ENCODE peak calls at places on chromosome 21, in four cellular contexts. L is mammary epithelial cell, F is adrenal gland, A is uterus. S is an unnamed sample. For H3K9me3 and H3K4me1, the result is how much of the 10 kb centered on the place peaks cover.

GRCh38 chr21:39456665-39457064 is 4.9 kb downstream of the SH3BGR start:
- DNase-seq in F (no peak), A (no peak), L (no peak), S (no peak)

GRCh38 chr21:38203229-38203628 is 53.6 kb upstream of the KCNJ15 start:
- DNase-seq in F (no peak), L (no peak), A (no peak), S (no peak)

GRCh38 chr21:25837545-25838263 is 102.9 kb downstream of the GABPA start:
- DNase-seq in L (peak), F (peak), A (no peak), S (no peak)

GRCh38 chr21:23936224-23936623 is 1671.1 kb downstream of the MRPL39 start:
- DNase-seq in L (no peak), A (no peak), F (peak), S (no peak)

GRCh38 chr21:37787456-37787855 is 128.8 kb downstream of the KCNJ6 start:
- DNase-seq in A (no peak), F (no peak), L (peak), S (no peak)

GRCh38 chr21:37249112-37249904 is 17.8 kb downstream of the VPS26C start:
- DNase-seq in A (no peak), L (no peak), F (no peak), S (no peak)

GRCh38 chr21:31781737-31782136 is 49.8 kb upstream of the SCAF4 start:
- DNase-seq in L (no peak), A (no peak), F (peak), S (no peak)

GRCh38 chr21:31279214-31279613 is 64.8 kb downstream of the TIAM1 start:
- DNase-seq in F (no peak), A (no peak), L (no peak), S (no peak)

GRCh38 chr21:14080040-14080763 is 130.6 kb downstream of the LIPI start:
- DNase-seq in A (no peak), L (no peak), F (no peak), S (no peak)

GRCh38 chr21:31630062-31630711 is 29.3 kb upstream of the SOD1 start:
- DNase-seq in A (peak), F (peak), L (peak), S (no peak)

GRCh38 chr21:37159053-37159776 is 86.2 kb downstream of the TTC3 start:
- DNase-seq in L (no peak), F (no peak), A (no peak), S (no peak)

GRCh38 chr21:17539743-17540341 is 27.0 kb downstream of the CXADR start:
- DNase-seq in L (no peak), F (peak), A (no peak), S (no peak)

GRCh38 chr21:14977814-14978213 is 87.0 kb downstream of the NRIP1 start:
- DNase-seq in F (no peak), A (no peak), L (no peak), S (no peak)

GRCh38 chr21:17580319-17580718 is 32.4 kb downstream of the BTG3 start:
- DNase-seq in F (no peak), A (no peak), L (no peak), S (no peak)

GRCh38 chr21:37017951-37018679 is 11.6 kb downstream of the RIPPLY3 start:
- DNase-seq in A (no peak), F (no peak), L (no peak), S (no peak)

GRCh38 chr21:17930102-17930501 is 110.9 kb upstream of the C21orf91 start:
- DNase-seq in F (no peak), A (no peak), L (no peak), S (no peak)

GRCh38 chr21:14591882-14592281 is 45.8 kb upstream of the SAMSN1 start:
- DNase-seq in A (peak), F (peak), L (no peak), S (no peak)

GRCh38 chr21:31337991-31338891 is 5.8 kb downstream of the TIAM1 start:
- DNase-seq in F (no peak), L (no peak), A (no peak), S (no peak)

GRCh38 chr21:36402339-36402738 is 17.1 kb downstream of the CHAF1B start:
- DNase-seq in L (no peak), A (no peak), F (no peak), S (no peak)

GRCh38 chr21:36630485-36631206 is 68.3 kb upstream of the SIM2 start:
- DNase-seq in A (peak), L (peak), F (peak), S (peak)

GRCh38 chr21:26124896-26125295 is 45.7 kb downstream of the APP start:
- DNase-seq in F (peak), L (no peak), A (no peak), S (no peak)

GRCh38 chr21:38434913-38435533 is 63.3 kb downstream of the ERG start:
- DNase-seq in L (peak), A (no peak), F (no peak), S (no peak)

GRCh38 chr21:37408464-37409193 is 42.1 kb downstream of the DYRK1A start:
- DNase-seq in A (no peak), L (no peak), F (no peak), S (no peak)

GRCh38 chr21:35658242-35658641 is 402.1 kb downstream of the SETD4 start:
- DNase-seq in A (no peak), F (peak), L (peak), S (no peak)

GRCh38 chr21:21831036-21831435 is 832.8 kb downstream of the NCAM2 start:
- DNase-seq in F (no peak), A (no peak), L (no peak), S (no peak)

GRCh38 chr21:21828130-21828529 is 829.9 kb downstream of the NCAM2 start:
- DNase-seq in L (no peak), F (no peak), A (no peak), S (no peak)
- H3K9me3 ChIP-seq in L (under half), F (under half), A (under half), S (under half)

DNA sequence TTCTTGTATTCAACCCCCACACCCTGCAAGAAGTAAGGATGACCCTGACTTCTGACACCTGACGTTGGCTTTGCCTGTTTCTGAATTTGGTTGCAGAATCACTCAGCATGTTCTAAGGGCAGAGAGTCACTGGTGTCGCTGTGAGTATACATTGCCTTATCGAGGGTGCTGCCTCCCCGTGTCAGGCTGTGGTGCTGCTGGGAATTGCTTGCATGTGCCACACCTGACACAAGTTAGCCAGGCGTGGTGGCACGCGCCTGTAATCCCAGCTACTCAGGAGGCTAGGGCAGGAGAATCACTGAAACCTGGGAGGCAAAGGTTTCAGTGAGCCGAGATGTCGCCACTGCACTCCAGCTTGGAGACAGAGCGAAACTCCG is 45.9 kb downstream of the WDR4 start:
- DNase-seq in A (no peak), F (peak), L (no peak), S (no peak)
- TF ChIP-seq CTCF in A (no peak), F (no peak), L (peak), S (peak)

DNA sequence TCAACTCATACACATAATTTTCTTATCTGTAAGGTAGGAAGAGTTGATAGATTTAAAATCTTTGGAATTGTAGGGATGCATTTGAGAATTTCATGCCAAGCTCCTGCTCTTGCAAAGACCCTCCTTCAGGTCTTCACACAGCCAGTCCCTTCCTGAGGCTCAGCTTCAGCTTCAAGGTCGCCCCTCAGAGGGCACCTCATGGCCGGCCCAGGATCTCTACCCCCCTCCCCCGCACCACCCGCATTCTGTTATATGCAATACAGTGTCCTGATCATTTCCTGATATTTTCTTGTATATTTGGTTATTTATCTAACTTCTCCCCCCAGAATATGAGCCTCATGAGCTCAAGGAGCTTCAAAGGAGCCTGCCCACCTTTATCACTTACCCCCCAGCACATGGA is 47.0 kb upstream of the BACE2 start:
- DNase-seq in L (no peak), A (no peak), F (no peak), S (no peak)
- H3K4me1 ChIP-seq in L (under half), A (under half), F (under half), S (under half)

DNA sequence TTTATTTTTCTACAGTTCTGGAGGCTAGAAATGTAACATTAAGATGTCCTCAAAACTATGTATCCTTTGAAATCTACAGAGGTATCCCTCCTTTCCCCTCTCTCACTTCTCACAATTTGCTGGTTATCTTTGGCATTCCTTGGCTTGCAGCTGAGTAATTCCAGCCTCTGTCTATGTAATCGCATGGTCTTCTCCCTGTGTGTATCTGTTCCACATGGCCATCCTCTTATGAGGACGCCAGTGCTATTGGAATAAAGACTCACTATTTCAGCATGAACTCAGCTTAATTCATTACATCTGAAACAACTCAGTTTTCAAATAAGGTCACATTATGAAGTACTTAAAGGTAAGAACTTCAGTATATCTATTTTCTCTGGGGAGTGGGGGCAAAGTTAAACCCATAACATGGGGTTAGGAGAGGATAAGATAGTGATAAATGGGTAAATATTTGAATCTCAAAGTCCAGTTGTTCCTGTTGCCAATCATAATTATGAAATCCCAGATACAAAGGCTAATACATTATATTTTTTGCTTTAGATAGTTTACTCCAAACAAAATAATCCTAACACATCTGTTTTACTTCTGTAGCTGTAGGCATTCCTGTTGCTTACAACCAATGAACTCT is 1290.8 kb downstream of the NCAM2 start:
- DNase-seq in A (no peak), F (no peak), L (no peak), S (no peak)
- H3K9me3 ChIP-seq in A (under half), F (under half), L (under half), S (under half)

DNA sequence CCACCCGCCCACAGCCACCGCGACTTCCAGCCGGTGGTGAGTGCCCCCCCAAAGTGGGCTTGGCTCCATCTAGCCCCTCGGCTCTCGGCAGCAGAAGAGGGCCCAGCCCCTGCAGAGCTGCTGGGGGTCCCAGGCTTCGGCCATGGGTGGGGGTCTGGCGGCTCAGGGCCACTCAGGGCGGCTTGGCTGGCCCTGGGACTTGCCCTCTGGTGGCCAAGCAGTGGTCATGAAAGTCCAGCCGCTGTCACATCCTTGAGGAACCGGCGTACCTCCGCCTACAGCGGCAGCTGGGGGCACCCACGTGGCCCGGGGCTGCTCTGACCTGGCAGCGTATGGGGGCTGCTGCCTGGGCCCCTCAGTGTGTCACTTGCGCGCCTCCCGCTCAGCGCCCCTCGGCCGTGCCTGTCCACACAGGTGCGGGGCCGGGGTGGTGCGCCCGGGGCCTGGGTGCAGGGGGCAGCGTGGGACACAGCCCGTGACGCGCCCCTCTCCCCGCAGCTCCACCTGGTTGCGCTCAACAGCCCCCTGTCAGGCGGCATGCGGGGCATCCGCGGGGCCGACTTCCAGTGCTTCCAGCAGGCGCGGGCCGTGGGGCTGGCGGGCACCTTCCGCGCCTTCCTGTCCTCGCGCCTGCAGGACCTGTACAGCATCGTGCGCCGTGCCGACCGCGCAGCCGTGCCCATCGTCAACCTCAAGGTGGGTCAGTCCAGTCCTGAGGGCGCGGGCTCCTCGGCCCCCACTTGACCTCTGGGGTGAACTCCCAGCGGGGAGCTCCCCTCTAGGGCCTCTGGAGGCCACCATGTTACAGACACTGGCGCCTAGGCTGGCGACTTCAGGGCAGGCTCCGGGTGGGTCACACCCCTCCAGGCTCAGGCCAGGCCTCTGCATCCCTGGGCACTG is 32.4 kb downstream of the SLC19A1 start:
- DNase-seq in F (no peak), A (no peak), L (no peak), S (peak)
- TF ChIP-seq CTCF in F (no peak), A (no peak), L (no peak), S (no peak)

GRCh38 chr21:33968998-33969353 is 53.4 kb upstream of the ATP5PO start:
- DNase-seq in L (no peak), F (no peak), A (no peak), S (no peak)
- H3K4me1 ChIP-seq in L (under half), F (under half), A (under half), S (under half)

GRCh38 chr21:28084951-28085350 is 907.7 kb downstream of the LTN1 start:
- DNase-seq in L (no peak), A (no peak), F (no peak), S (no peak)

GRCh38 chr21:28089599-28090421 is 902.9 kb downstream of the LTN1 start:
- DNase-seq in L (no peak), F (no peak), A (no peak), S (no peak)

GRCh38 chr21:28083350-28083749 is 909.3 kb downstream of the LTN1 start:
- DNase-seq in F (no peak), A (no peak), L (no peak), S (no peak)

GRCh38 chr21:28090546-28090945 is 902.1 kb downstream of the LTN1 start:
- DNase-seq in F (no peak), A (no peak), L (no peak), S (no peak)

DNA sequence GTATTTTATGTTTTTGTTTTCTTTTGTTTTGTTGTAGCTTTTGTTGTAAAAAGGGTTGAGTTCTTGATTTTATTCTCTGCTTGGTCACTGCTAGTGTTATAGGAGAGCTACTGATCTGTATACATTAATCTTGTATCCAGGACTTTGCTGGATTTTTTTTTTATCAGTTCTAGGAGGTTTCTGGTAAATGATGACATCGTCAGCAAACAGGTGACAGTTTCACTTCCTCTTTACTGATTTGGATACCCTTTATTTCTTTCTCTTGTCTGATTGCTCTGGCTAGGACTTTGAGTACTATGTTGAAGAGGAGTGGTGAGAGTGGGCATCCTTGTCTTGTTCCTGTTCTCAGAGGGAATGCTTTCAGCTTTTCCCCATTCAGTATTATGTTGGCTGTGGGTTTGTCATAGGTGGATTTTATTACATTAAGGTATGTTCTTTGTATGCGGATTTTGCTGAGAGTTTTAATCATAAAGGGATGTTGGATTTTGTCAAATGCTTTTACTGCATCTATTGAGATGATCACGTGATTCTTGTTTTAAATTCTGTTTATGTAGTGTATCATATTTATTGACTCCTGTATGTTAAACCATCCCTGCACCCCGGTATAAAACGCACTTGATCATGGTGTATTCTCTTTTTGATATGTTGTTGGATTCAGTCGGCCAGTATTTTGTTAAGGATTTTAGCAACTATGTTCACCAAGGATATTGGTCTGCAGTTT is 905.7 kb downstream of the LTN1 start:
- DNase-seq in F (no peak), A (no peak), L (no peak), S (no peak)
- H3K9me3 ChIP-seq in F (under half), A (under half), L (under half), S (under half)

DNA sequence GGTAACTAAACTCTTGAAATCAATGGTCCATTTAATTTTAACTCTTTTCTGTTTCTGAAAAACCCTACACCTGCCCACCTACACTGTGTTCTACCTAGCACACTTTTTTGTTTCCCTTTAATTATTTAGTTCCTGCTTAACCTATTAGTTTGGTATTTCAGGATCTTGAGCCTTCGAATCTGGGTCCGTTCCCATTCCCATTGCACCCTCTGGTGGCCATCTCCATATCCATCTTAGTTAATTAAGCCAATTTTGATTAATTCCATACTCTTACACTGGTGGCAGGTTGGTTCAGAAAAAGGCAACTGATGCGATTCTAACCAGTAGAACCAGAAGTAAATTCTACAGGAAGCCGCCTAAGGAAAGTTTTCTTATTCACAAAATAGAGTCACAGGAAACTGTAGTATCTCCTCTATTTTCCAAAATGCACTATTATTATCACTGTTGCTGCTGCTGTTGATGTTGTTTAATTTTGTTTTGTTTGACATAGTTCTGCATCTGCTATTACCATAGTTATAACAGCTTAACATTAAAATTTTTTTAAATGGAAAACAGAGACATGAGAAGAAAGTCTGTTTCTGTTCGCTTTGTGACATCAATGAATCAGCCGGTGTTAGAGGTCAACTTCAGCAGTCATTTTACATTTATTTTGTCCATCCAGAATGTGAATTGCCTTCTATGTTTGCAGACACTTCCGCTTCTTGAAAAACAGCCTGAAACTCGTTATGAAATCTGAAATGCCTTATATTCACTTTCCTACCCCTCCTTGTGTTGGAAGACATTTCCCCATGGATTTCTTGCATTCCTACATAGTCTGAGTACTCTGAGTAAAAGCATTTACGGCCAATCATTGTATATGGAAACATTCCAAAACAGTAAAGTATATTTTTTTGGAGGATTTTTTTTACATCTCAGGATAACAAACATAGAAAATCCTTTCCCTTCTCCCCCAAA is 115.5 kb upstream of the NCAM2 start:
- DNase-seq in L (no peak), F (peak), A (no peak), S (no peak)
- TF ChIP-seq CTCF in L (peak), F (peak), A (no peak), S (peak)

GRCh38 chr21:45310446-45310845 is 22.8 kb upstream of the POFUT2 start:
- DNase-seq in F (no peak), L (no peak), A (no peak), S (peak)
- H3K4me1 ChIP-seq in F (under half), L (under half), A (under half), S (under half)